ENCODE peak calls at places on chromosomes 2 and 18, in five cellular contexts. O is PC-3, F is cardiac muscle cell, B is heart left ventricle, H is A673. T is an unnamed sample.
A peak's percentile ranks its signal among the peaks of the same experiment; 100 is the strongest.

GRCh38 chr18:52617931-52618330 is 277.9 kb downstream of the DCC start:
- DNase-seq in H (no peak), F (no peak), O (peak; percentile 68), B (no peak), T (no peak)

GRCh38 chr18:25099838-25100393 is 252.1 kb downstream of the ZNF521 start:
- DNase-seq in O (no peak), H (no peak), F (peak; percentile 25), B (peak; percentile 29), T (no peak)

GRCh38 chr2:97849881-97850540 is 136.6 kb downstream of the ZAP70 start:
- DNase-seq in O (no peak), F (no peak), H (no peak), B (no peak), T (peak; percentile 77)

GRCh38 chr2:161068670-161069069 is 91.6 kb upstream of the TANK start:
- DNase-seq in O (no peak), F (no peak), B (no peak), H (peak; percentile 39), T (peak; percentile 14)

GRCh38 chr2:241833101-241833937 is 24.3 kb downstream of the NEU4 start:
- DNase-seq in B (no peak), O (peak; percentile 38), F (no peak), H (peak; percentile 82), T (no peak)

GRCh38 chr2:61218817-61219170 is 56.8 kb downstream of the C2orf74 start:
- DNase-seq in O (peak; percentile 61), B (no peak), H (no peak), F (no peak), T (peak; percentile 76)

GRCh38 chr2:16227811-16228462 is 287.6 kb downstream of the MYCN start:
- DNase-seq in F (no peak), O (no peak), B (no peak), H (no peak), T (no peak)

GRCh38 chr2:96353606-96354095 is 18.1 kb downstream of the NCAPH start:
- DNase-seq in F (no peak), O (no peak), H (peak; percentile 67), B (no peak), T (no peak)

GRCh38 chr2:112272669-112273068 is 2.7 kb upstream of the ZC3H6 start:
- DNase-seq in F (no peak), O (no peak), B (no peak), H (no peak), T (no peak)

GRCh38 chr18:79884963-79885728 is 66.3 kb downstream of the SLC66A2 start:
- DNase-seq in H (no peak), B (no peak), O (no peak), F (no peak), T (no peak)

GRCh38 chr2:107932483-107932882 is 53.8 kb upstream of the SLC5A7 start:
- DNase-seq in H (peak; percentile 12), F (no peak), O (peak; percentile 18), B (no peak), T (peak; percentile 61)

GRCh38 chr2:74092236-74092635 is 55.5 kb downstream of the BOLA3 start:
- DNase-seq in F (no peak), H (no peak), O (no peak), B (no peak), T (peak; percentile 27)

GRCh38 chr2:128745946-128746345 is 427.3 kb upstream of the HS6ST1 start:
- DNase-seq in F (no peak), H (no peak), O (no peak), B (no peak), T (peak; percentile 31)

GRCh38 chr2:166610180-166610919 is 116.3 kb upstream of the SCN7A start:
- DNase-seq in O (no peak), H (no peak), B (peak; percentile 25), F (no peak), T (no peak)

GRCh38 chr2:103402944-103403343 is 641.1 kb downstream of the TMEM182 start:
- DNase-seq in B (no peak), F (no peak), H (no peak), O (no peak), T (no peak)

GRCh38 chr2:224909885-224910517 is 132.3 kb downstream of the DOCK10 start:
- DNase-seq in O (no peak), B (peak; percentile 54), F (no peak), H (no peak), T (peak; percentile 75)

GRCh38 chr2:54724560-54725342 is 1.3 kb downstream of the EML6 start:
- DNase-seq in H (peak; percentile 36), B (peak; percentile 34), O (peak; percentile 25), F (peak; percentile 74), T (peak; percentile 24)

GRCh38 chr2:191565647-191566198 is 112.2 kb upstream of the NABP1 start:
- DNase-seq in O (no peak), B (no peak), H (no peak), F (no peak), T (no peak)

GRCh38 chr2:96950391-96951124 is 35.8 kb downstream of the FAM178B start:
- DNase-seq in O (no peak), H (no peak), B (no peak), F (no peak), T (no peak)

GRCh38 chr18:4854664-4855063 is 342.4 kb downstream of the AKAIN1 start:
- DNase-seq in F (no peak), O (no peak), B (no peak), H (no peak), T (no peak)

GRCh38 chr2:188721784-188722183 is 252.4 kb upstream of the COL3A1 start:
- DNase-seq in F (no peak), O (no peak), H (no peak), B (no peak), T (no peak)

GRCh38 chr2:46385786-46386577 is 88.8 kb downstream of the EPAS1 start:
- DNase-seq in O (peak; percentile 94), F (no peak), B (no peak), H (no peak), T (peak; percentile 91)

GRCh38 chr2:230601510-230601909 is 111.1 kb upstream of the CAB39 start:
- DNase-seq in F (no peak), B (no peak), O (no peak), H (no peak), T (no peak)

GRCh38 chr18:2515408-2515807 is 55.9 kb downstream of the METTL4 start:
- DNase-seq in O (peak; percentile 94), H (peak; percentile 17), F (no peak), B (no peak), T (peak; percentile 86)

GRCh38 chr18:64132871-64133270 is 16.0 kb downstream of the LINC00305 start:
- DNase-seq in F (no peak), B (no peak), O (no peak), H (no peak), T (no peak)

DNA sequence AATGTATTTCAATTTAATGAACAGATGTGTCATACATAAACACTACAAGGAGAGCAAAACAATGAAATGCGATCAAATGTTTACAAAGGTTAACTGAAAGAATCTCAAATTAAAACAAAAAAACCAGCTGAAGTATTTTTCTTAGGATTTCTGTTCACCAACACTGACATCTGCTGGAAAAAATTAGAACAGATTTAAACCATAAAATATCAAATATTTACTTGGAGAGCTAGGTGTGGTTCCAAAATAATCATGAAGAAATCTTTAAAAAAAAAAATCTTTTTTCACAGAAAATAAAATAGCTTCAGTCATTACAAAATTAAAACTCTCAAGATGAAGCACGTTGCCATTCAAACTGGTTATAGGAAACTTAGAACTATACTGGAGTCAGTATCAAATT is 13.8 kb downstream of the MMADHC start:
- DNase-seq in O (peak; percentile 46), B (no peak), H (peak; percentile 22), F (no peak), T (no peak)
- TF ChIP-seq CTCF in O (peak; percentile 59), B (peak; percentile 21), H (peak; percentile 50), F (peak; percentile 35), T (peak; percentile 18)

GRCh38 chr2:118848381-118849225 is 1.2 kb upstream of the EN1 start:
- DNase-seq in O (no peak), F (no peak), B (no peak), H (no peak), T (no peak)
- H3K4me3 ChIP-seq in O (peak overlapping the region; percentile 66), F (peak overlapping the region; percentile 27), B (no peak overlapping the region), H (no peak overlapping the region), T (no peak overlapping the region)

DNA sequence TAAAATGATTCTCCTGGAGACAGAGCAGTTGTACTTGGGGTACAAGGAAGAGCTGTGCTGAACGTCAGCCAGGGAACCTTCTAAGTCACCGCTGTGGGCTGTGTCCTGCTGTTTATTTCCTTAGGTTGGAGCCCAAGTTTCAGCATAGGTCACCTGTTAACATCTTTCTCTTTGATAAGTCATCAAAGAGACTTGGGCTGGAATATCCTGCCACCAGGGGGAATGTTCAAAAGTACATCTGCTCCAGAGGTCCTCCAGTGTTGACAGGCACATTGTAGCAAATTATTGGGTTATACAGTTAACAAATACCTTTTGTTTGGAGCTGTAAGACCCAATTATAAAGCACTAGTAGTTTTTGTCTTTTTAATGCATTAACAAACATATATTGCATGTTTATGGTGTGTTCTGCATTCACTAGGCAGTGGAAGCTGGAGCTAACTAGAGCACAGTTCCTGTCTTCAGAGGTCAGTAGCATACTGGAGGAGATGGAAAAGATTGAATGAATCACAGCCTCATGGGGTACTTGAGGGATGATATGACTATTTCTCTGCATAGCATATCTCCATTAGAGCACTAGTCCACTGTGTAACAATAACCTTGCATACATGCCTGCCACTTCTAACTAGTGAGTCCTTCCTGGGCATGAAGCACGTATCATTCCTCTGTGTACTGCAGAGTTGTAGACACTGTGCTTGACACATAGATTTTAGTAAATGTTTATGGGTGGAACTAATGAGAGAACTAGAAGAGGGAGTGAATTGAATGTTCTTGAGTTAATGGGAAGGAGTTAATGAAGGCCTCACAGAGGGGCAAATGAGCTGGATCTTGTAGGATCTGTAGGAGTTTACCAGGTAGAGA is 182.1 kb downstream of the AGAP1 start:
- DNase-seq in F (no peak), O (peak; percentile 42), H (no peak), B (no peak), T (peak; percentile 32)
- TF ChIP-seq CTCF in F (no peak), O (peak; percentile 51), H (peak; percentile 21), B (no peak), T (peak; percentile 25)

GRCh38 chr2:232927793-232928563 is 57.9 kb downstream of the SNORC start:
- DNase-seq in F (no peak), O (peak; percentile 40), H (peak; percentile 37), B (no peak), T (no peak)

GRCh38 chr2:232926448-232927040 is 56.5 kb downstream of the SNORC start:
- DNase-seq in H (no peak), B (no peak), O (no peak), F (no peak), T (no peak)

GRCh38 chr2:232927041-232927792 is 57.2 kb downstream of the SNORC start:
- DNase-seq in F (no peak), O (peak; percentile 57), B (no peak), H (no peak), T (no peak)

GRCh38 chr2:232929303-232930123 is 59.4 kb downstream of the SNORC start:
- DNase-seq in B (no peak), F (no peak), O (no peak), H (no peak), T (no peak)

DNA sequence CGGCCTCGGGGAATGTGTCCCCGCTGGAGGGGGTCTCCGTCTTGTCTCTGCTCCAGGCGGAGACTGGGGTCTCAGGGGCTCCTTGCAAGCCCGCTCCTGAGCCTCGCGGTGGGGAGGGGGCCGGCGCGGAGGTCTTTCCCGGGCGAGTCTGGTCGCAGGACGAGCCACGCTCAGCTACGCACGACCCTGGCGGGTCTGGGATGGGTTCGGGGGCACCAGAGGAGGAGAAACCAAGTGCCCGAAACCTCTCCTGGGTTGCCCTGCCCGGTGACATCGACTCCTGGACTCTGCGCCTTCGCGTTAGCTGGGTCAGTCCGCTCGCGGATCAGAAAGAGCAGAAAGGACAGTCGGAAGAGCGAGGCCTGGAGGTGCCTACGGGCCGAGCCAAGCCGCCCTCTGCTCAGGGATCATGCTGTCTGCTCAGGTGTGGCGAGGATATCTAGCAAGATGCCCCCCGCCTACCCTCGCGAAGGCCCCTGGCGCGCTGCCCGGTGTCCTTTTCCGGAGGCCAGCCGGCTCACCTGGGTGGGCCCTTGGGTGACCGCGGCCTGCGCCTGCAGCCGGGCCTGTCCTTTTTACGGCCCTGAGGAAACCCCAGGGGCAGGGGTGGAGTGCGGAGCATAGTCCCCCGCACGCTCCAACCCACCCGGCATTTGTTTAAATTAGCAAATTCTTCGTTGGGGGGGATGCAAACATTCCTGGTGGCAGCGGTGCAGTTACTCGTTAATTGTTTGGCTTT is 58.7 kb downstream of the SNORC start:
- DNase-seq in H (no peak), B (no peak), F (no peak), O (no peak), T (no peak)
- H3K4me3 ChIP-seq in H (peak overlapping the region; percentile 24), B (peak overlapping the region; percentile 43), F (peak overlapping the region; percentile 36), O (peak overlapping the region; percentile 55), T (no peak overlapping the region)

T was measured in epithelial cell of esophagus.